ENCODE peak calls at places on chromosome 5, in six cellular contexts. One of them, this sample, is unnamed.

GRCh38 chr5:20466507-20466906 is 478.5 kb upstream of the CDH18 start:
- DNase-seq in fibroblast of the aortic adventitia: no peak
- DNase-seq in pancreas: no peak
- DNase-seq in neural progenitor cell: no peak
- DNase-seq in astrocyte of the spinal cord: no peak
- DNase-seq in CD8-positive, alpha-beta T cell: no peak
- DNase-seq in this sample: no peak

GRCh38 chr5:82351754-82352145 is 73.6 kb upstream of the RPS23 start:
- DNase-seq in pancreas: no peak
- DNase-seq in CD8-positive, alpha-beta T cell: no peak
- DNase-seq in astrocyte of the spinal cord: peak; percentile 86
- DNase-seq in neural progenitor cell: peak; percentile 65
- DNase-seq in fibroblast of the aortic adventitia: peak; percentile 94
- DNase-seq in this sample: no peak

GRCh38 chr5:88829053-88829452 is 53.9 kb downstream of the MEF2C start:
- DNase-seq in neural progenitor cell: no peak
- DNase-seq in pancreas: no peak
- DNase-seq in fibroblast of the aortic adventitia: peak; percentile 41
- DNase-seq in CD8-positive, alpha-beta T cell: no peak
- DNase-seq in astrocyte of the spinal cord: no peak
- DNase-seq in this sample: no peak

GRCh38 chr5:61000887-61001286 is 55.9 kb downstream of the NDUFAF2 start:
- DNase-seq in astrocyte of the spinal cord: no peak
- DNase-seq in CD8-positive, alpha-beta T cell: no peak
- DNase-seq in fibroblast of the aortic adventitia: peak; percentile 86
- DNase-seq in pancreas: no peak
- DNase-seq in neural progenitor cell: no peak
- DNase-seq in this sample: peak; percentile 8

GRCh38 chr5:73507062-73507461 is 8.8 kb downstream of the BTF3 start:
- DNase-seq in neural progenitor cell: no peak
- DNase-seq in CD8-positive, alpha-beta T cell: no peak
- DNase-seq in astrocyte of the spinal cord: no peak
- DNase-seq in fibroblast of the aortic adventitia: peak; percentile 51
- DNase-seq in pancreas: no peak
- DNase-seq in this sample: no peak

GRCh38 chr5:144194148-144194547 is 23.5 kb downstream of the KCTD16 start:
- DNase-seq in CD8-positive, alpha-beta T cell: no peak
- DNase-seq in pancreas: no peak
- DNase-seq in astrocyte of the spinal cord: no peak
- DNase-seq in fibroblast of the aortic adventitia: no peak
- DNase-seq in neural progenitor cell: no peak
- DNase-seq in this sample: no peak

GRCh38 chr5:40405230-40405629 is 274.5 kb upstream of the PTGER4 start:
- DNase-seq in CD8-positive, alpha-beta T cell: no peak
- DNase-seq in fibroblast of the aortic adventitia: peak; percentile 64
- DNase-seq in pancreas: no peak
- DNase-seq in neural progenitor cell: no peak
- DNase-seq in astrocyte of the spinal cord: no peak
- DNase-seq in this sample: no peak

GRCh38 chr5:64318175-64318574 is 152.5 kb downstream of the RNF180 start:
- DNase-seq in neural progenitor cell: no peak
- DNase-seq in pancreas: no peak
- DNase-seq in fibroblast of the aortic adventitia: peak; percentile 11
- DNase-seq in astrocyte of the spinal cord: no peak
- DNase-seq in CD8-positive, alpha-beta T cell: no peak
- DNase-seq in this sample: no peak

GRCh38 chr5:15929616-15930303 is 249.8 kb downstream of the MARCHF11 start:
- DNase-seq in astrocyte of the spinal cord: peak; percentile 59
- DNase-seq in CD8-positive, alpha-beta T cell: no peak
- DNase-seq in fibroblast of the aortic adventitia: peak; percentile 83
- DNase-seq in neural progenitor cell: no peak
- DNase-seq in pancreas: no peak
- DNase-seq in this sample: peak; percentile 92

GRCh38 chr5:150630459-150631325 is 9.8 kb upstream of the SYNPO start:
- DNase-seq in CD8-positive, alpha-beta T cell: no peak
- DNase-seq in fibroblast of the aortic adventitia: no peak
- DNase-seq in pancreas: no peak
- DNase-seq in astrocyte of the spinal cord: no peak
- DNase-seq in neural progenitor cell: no peak
- DNase-seq in this sample: peak; percentile 86

GRCh38 chr5:98923961-98924360 is 4.8 kb downstream of the CHD1 start:
- DNase-seq in neural progenitor cell: no peak
- DNase-seq in CD8-positive, alpha-beta T cell: no peak
- DNase-seq in pancreas: no peak
- DNase-seq in astrocyte of the spinal cord: no peak
- DNase-seq in fibroblast of the aortic adventitia: no peak
- DNase-seq in this sample: no peak

GRCh38 chr5:149240354-149240998 is 31.2 kb upstream of the AFAP1L1 start:
- DNase-seq in astrocyte of the spinal cord: no peak
- DNase-seq in fibroblast of the aortic adventitia: no peak
- DNase-seq in CD8-positive, alpha-beta T cell: peak; percentile 72
- DNase-seq in pancreas: peak; percentile 24
- DNase-seq in neural progenitor cell: no peak
- DNase-seq in this sample: no peak

GRCh38 chr5:1294839-1295649 is at the start of gene TERT:
- DNase-seq in CD8-positive, alpha-beta T cell: peak; percentile 52
- DNase-seq in fibroblast of the aortic adventitia: no peak
- DNase-seq in pancreas: no peak
- DNase-seq in astrocyte of the spinal cord: no peak
- DNase-seq in neural progenitor cell: peak; percentile 78
- DNase-seq in this sample: peak; percentile 55

GRCh38 chr5:116605310-116606070 is 30.9 kb upstream of the SEMA6A start:
- DNase-seq in neural progenitor cell: no peak
- DNase-seq in CD8-positive, alpha-beta T cell: no peak
- DNase-seq in fibroblast of the aortic adventitia: no peak
- DNase-seq in astrocyte of the spinal cord: no peak
- DNase-seq in pancreas: no peak
- DNase-seq in this sample: no peak

GRCh38 chr5:147483197-147483790 is 26.6 kb downstream of the DPYSL3 start:
- DNase-seq in neural progenitor cell: no peak
- DNase-seq in CD8-positive, alpha-beta T cell: no peak
- DNase-seq in astrocyte of the spinal cord: no peak
- DNase-seq in fibroblast of the aortic adventitia: no peak
- DNase-seq in pancreas: no peak
- DNase-seq in this sample: no peak

GRCh38 chr5:31459594-31459993 is 72.3 kb downstream of the DROSHA start:
- DNase-seq in neural progenitor cell: no peak
- DNase-seq in CD8-positive, alpha-beta T cell: no peak
- DNase-seq in pancreas: no peak
- DNase-seq in astrocyte of the spinal cord: no peak
- DNase-seq in fibroblast of the aortic adventitia: no peak
- DNase-seq in this sample: no peak

GRCh38 chr5:101045689-101046088 is 142.6 kb upstream of the ST8SIA4 start:
- DNase-seq in pancreas: no peak
- DNase-seq in CD8-positive, alpha-beta T cell: no peak
- DNase-seq in astrocyte of the spinal cord: peak; percentile 13
- DNase-seq in fibroblast of the aortic adventitia: peak; percentile 25
- DNase-seq in neural progenitor cell: no peak
- DNase-seq in this sample: no peak

GRCh38 chr5:147809830-147810666 is 21.4 kb downstream of the SPINK1 start:
- DNase-seq in fibroblast of the aortic adventitia: peak; percentile 2
- DNase-seq in CD8-positive, alpha-beta T cell: no peak
- DNase-seq in pancreas: no peak
- DNase-seq in neural progenitor cell: no peak
- DNase-seq in astrocyte of the spinal cord: peak; percentile 31
- DNase-seq in this sample: no peak

GRCh38 chr5:59236448-59236847 is 653.6 kb downstream of the RAB3C start:
- DNase-seq in astrocyte of the spinal cord: no peak
- DNase-seq in fibroblast of the aortic adventitia: no peak
- DNase-seq in neural progenitor cell: no peak
- DNase-seq in CD8-positive, alpha-beta T cell: no peak
- DNase-seq in pancreas: no peak
- DNase-seq in this sample: no peak

GRCh38 chr5:891837-892389 is 688 bp downstream of the BRD9 start:
- DNase-seq in fibroblast of the aortic adventitia: peak; percentile 25
- DNase-seq in CD8-positive, alpha-beta T cell: no peak
- DNase-seq in astrocyte of the spinal cord: peak; percentile 16
- DNase-seq in pancreas: no peak
- DNase-seq in neural progenitor cell: no peak
- DNase-seq in this sample: peak; percentile 96

GRCh38 chr5:158785397-158785796 is 314.3 kb downstream of the EBF1 start:
- DNase-seq in pancreas: no peak
- DNase-seq in neural progenitor cell: no peak
- DNase-seq in astrocyte of the spinal cord: no peak
- DNase-seq in CD8-positive, alpha-beta T cell: no peak
- DNase-seq in fibroblast of the aortic adventitia: peak; percentile 46
- DNase-seq in this sample: no peak

GRCh38 chr5:139640432-139641115 is 7.6 kb upstream of the CXXC5 start:
- DNase-seq in fibroblast of the aortic adventitia: no peak
- DNase-seq in pancreas: no peak
- DNase-seq in astrocyte of the spinal cord: no peak
- DNase-seq in CD8-positive, alpha-beta T cell: no peak
- DNase-seq in neural progenitor cell: no peak
- DNase-seq in this sample: peak; percentile 92

GRCh38 chr5:69491838-69492390 is 676 bp upstream of the OCLN start:
- DNase-seq in astrocyte of the spinal cord: no peak
- DNase-seq in CD8-positive, alpha-beta T cell: no peak
- DNase-seq in fibroblast of the aortic adventitia: no peak
- DNase-seq in neural progenitor cell: no peak
- DNase-seq in pancreas: no peak
- DNase-seq in this sample: peak; percentile 59

GRCh38 chr5:124866355-124867063 is 120.1 kb upstream of the ZNF608 start:
- DNase-seq in CD8-positive, alpha-beta T cell: no peak
- DNase-seq in neural progenitor cell: no peak
- DNase-seq in pancreas: no peak
- DNase-seq in fibroblast of the aortic adventitia: no peak
- DNase-seq in astrocyte of the spinal cord: no peak
- DNase-seq in this sample: no peak

GRCh38 chr5:156475831-156476551 is 149.0 kb downstream of the SGCD start:
- DNase-seq in neural progenitor cell: peak; percentile 49
- DNase-seq in astrocyte of the spinal cord: peak; percentile 90
- DNase-seq in pancreas: no peak
- DNase-seq in fibroblast of the aortic adventitia: peak; percentile 76
- DNase-seq in CD8-positive, alpha-beta T cell: no peak
- DNase-seq in this sample: peak; percentile 87
- TF ChIP-seq CTCF in neural progenitor cell: no peak
- TF ChIP-seq CTCF in astrocyte of the spinal cord: no peak
- TF ChIP-seq CTCF in pancreas: no peak
- TF ChIP-seq CTCF in fibroblast of the aortic adventitia: peak; percentile 10
- TF ChIP-seq CTCF in CD8-positive, alpha-beta T cell: no peak
- TF ChIP-seq CTCF in this sample: no peak

GRCh38 chr5:178589180-178590140 is 733 bp downstream of the COL23A1 start:
- DNase-seq in neural progenitor cell: peak; percentile 82
- DNase-seq in CD8-positive, alpha-beta T cell: no peak
- DNase-seq in fibroblast of the aortic adventitia: no peak
- DNase-seq in astrocyte of the spinal cord: no peak
- DNase-seq in pancreas: no peak
- DNase-seq in this sample: peak; percentile 92
- TF ChIP-seq CTCF in neural progenitor cell: peak; percentile 33
- TF ChIP-seq CTCF in CD8-positive, alpha-beta T cell: no peak
- TF ChIP-seq CTCF in fibroblast of the aortic adventitia: no peak
- TF ChIP-seq CTCF in astrocyte of the spinal cord: peak; percentile 10
- TF ChIP-seq CTCF in pancreas: no peak
- TF ChIP-seq CTCF in this sample: no peak

GRCh38 chr5:146344155-146345118 is 5.8 kb downstream of the POU4F3 start:
- DNase-seq in astrocyte of the spinal cord: no peak
- DNase-seq in pancreas: no peak
- DNase-seq in fibroblast of the aortic adventitia: no peak
- DNase-seq in neural progenitor cell: peak; percentile 95
- DNase-seq in CD8-positive, alpha-beta T cell: no peak
- DNase-seq in this sample: peak; percentile 82
- TF ChIP-seq CTCF in astrocyte of the spinal cord: no peak
- TF ChIP-seq CTCF in pancreas: no peak
- TF ChIP-seq CTCF in fibroblast of the aortic adventitia: no peak
- TF ChIP-seq CTCF in neural progenitor cell: no peak
- TF ChIP-seq CTCF in CD8-positive, alpha-beta T cell: no peak
- TF ChIP-seq CTCF in this sample: no peak

GRCh38 chr5:24005384-24005783 is 498.0 kb downstream of the PRDM9 start:
- DNase-seq in neural progenitor cell: no peak
- DNase-seq in fibroblast of the aortic adventitia: no peak
- DNase-seq in astrocyte of the spinal cord: no peak
- DNase-seq in pancreas: no peak
- DNase-seq in CD8-positive, alpha-beta T cell: no peak
- DNase-seq in this sample: no peak
- TF ChIP-seq CTCF in neural progenitor cell: peak; percentile 39
- TF ChIP-seq CTCF in fibroblast of the aortic adventitia: no peak
- TF ChIP-seq CTCF in astrocyte of the spinal cord: no peak
- TF ChIP-seq CTCF in pancreas: no peak
- TF ChIP-seq CTCF in CD8-positive, alpha-beta T cell: no peak
- TF ChIP-seq CTCF in this sample: no peak

GRCh38 chr5:6279607-6280006 is 98.7 kb downstream of the MED10 start:
- DNase-seq in astrocyte of the spinal cord: no peak
- DNase-seq in fibroblast of the aortic adventitia: no peak
- DNase-seq in pancreas: no peak
- DNase-seq in neural progenitor cell: no peak
- DNase-seq in CD8-positive, alpha-beta T cell: no peak
- DNase-seq in this sample: no peak

GRCh38 chr5:6273090-6273735 is 105.1 kb downstream of the MED10 start:
- DNase-seq in CD8-positive, alpha-beta T cell: no peak
- DNase-seq in astrocyte of the spinal cord: no peak
- DNase-seq in neural progenitor cell: no peak
- DNase-seq in pancreas: no peak
- DNase-seq in fibroblast of the aortic adventitia: no peak
- DNase-seq in this sample: no peak

GRCh38 chr5:6280425-6281100 is 97.8 kb downstream of the MED10 start:
- DNase-seq in CD8-positive, alpha-beta T cell: no peak
- DNase-seq in astrocyte of the spinal cord: no peak
- DNase-seq in neural progenitor cell: no peak
- DNase-seq in pancreas: no peak
- DNase-seq in fibroblast of the aortic adventitia: no peak
- DNase-seq in this sample: no peak

GRCh38 chr5:6269925-6270324 is 108.4 kb downstream of the MED10 start:
- DNase-seq in astrocyte of the spinal cord: no peak
- DNase-seq in CD8-positive, alpha-beta T cell: no peak
- DNase-seq in pancreas: no peak
- DNase-seq in fibroblast of the aortic adventitia: no peak
- DNase-seq in neural progenitor cell: no peak
- DNase-seq in this sample: no peak

GRCh38 chr5:6274846-6275543 is 103.4 kb downstream of the MED10 start:
- DNase-seq in astrocyte of the spinal cord: no peak
- DNase-seq in CD8-positive, alpha-beta T cell: no peak
- DNase-seq in fibroblast of the aortic adventitia: no peak
- DNase-seq in pancreas: no peak
- DNase-seq in neural progenitor cell: no peak
- DNase-seq in this sample: no peak
- TF ChIP-seq CTCF in astrocyte of the spinal cord: no peak
- TF ChIP-seq CTCF in CD8-positive, alpha-beta T cell: no peak
- TF ChIP-seq CTCF in fibroblast of the aortic adventitia: no peak
- TF ChIP-seq CTCF in pancreas: no peak
- TF ChIP-seq CTCF in neural progenitor cell: peak; percentile 8
- TF ChIP-seq CTCF in this sample: no peak

DNA sequence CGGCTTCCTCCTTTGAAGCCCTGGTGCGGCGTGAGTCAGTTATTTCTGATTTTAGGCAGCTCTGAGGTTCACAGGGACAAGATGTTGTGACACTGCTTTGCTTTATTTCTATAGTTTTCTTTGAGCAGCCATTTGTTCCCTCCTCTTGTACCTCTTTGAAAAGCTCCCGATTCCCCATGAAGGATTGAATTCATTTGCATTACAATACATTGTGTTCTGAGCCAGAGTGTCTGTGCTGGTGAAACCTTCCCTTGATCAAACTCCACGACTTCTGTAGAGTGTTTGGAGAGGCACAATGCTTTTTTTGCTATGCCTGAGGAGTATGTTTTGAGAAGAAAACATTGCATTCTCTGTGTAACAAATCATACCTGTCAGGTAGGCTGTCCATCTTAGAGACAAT is 526.3 kb upstream of the TRPC7 start:
- DNase-seq in neural progenitor cell: peak; percentile 75
- DNase-seq in pancreas: no peak
- DNase-seq in astrocyte of the spinal cord: no peak
- DNase-seq in fibroblast of the aortic adventitia: no peak
- DNase-seq in CD8-positive, alpha-beta T cell: no peak
- DNase-seq in this sample: no peak
- TF ChIP-seq CTCF in neural progenitor cell: no peak
- TF ChIP-seq CTCF in pancreas: no peak
- TF ChIP-seq CTCF in astrocyte of the spinal cord: no peak
- TF ChIP-seq CTCF in fibroblast of the aortic adventitia: no peak
- TF ChIP-seq CTCF in CD8-positive, alpha-beta T cell: no peak
- TF ChIP-seq CTCF in this sample: no peak